ENCODE peak calls at places on chromosomes 16 and 17, in seven cellular contexts. Y is naive thymus-derived CD4-positive, alpha-beta T cell; W is activated CD4-positive, alpha-beta T cell treated with anti-CD3 and anti-CD28 coated beads for 48 hours; B is CD4-positive, CD25-positive, alpha-beta regulatory T cell; R is left ventricle myocardium inferior; O is neuronal stem cell; U is GM12865. A is an unnamed sample.

GRCh38 chr17:45004388-45004787 is 36.3 kb upstream of the C1QL1 start:
- DNase-seq in Y (no peak), W (no peak), B (no peak), R (no peak), O (no peak), U (no peak), A (no peak)

GRCh38 chr16:73066927-73067670 is 19.2 kb upstream of the ZFHX3 start:
- DNase-seq in Y (no peak), W (no peak), B (no peak), R (no peak), O (no peak), U (no peak), A (no peak)

GRCh38 chr17:40542562-40543411 is 22.5 kb downstream of the CCR7 start:
- DNase-seq in Y (no peak), W (peak), B (no peak), R (peak), O (no peak), U (peak), A (no peak)

GRCh38 chr17:19336938-19337711 is 25.4 kb downstream of the B9D1 start:
- DNase-seq in Y (no peak), W (no peak), B (no peak), R (peak), O (no peak), U (no peak), A (no peak)

GRCh38 chr16:59540621-59541020 is 806.5 kb upstream of the GOT2 start:
- DNase-seq in Y (no peak), W (no peak), B (no peak), R (no peak), O (no peak), U (no peak), A (no peak)

GRCh38 chr17:58360664-58361063 is 8.7 kb upstream of the SUPT4H1 start:
- DNase-seq in Y (no peak), W (no peak), B (no peak), R (no peak), O (no peak), U (no peak), A (no peak)

GRCh38 chr16:50245417-50246298 is 20.7 kb upstream of the ADCY7 start:
- DNase-seq in Y (peak), W (peak), B (peak), R (no peak), O (no peak), U (peak), A (peak)

GRCh38 chr16:75244844-75245758 is 6.3 kb downstream of the BCAR1 start:
- DNase-seq in Y (no peak), W (no peak), B (no peak), R (peak), O (peak), U (peak), A (peak)

GRCh38 chr16:56189990-56190902 is 1.0 kb upstream of the GNAO1 start:
- DNase-seq in Y (no peak), W (no peak), B (no peak), R (no peak), O (peak), U (no peak), A (no peak)

GRCh38 chr17:80956321-80957190 is 35.1 kb upstream of the CHMP6 start:
- DNase-seq in Y (no peak), W (no peak), B (no peak), R (no peak), O (no peak), U (no peak), A (no peak)

GRCh38 chr17:5711344-5711743 is 127.0 kb upstream of the NLRP1 start:
- DNase-seq in Y (no peak), W (no peak), B (no peak), R (no peak), O (peak), U (no peak), A (no peak)

GRCh38 chr16:68332411-68333121 is 21.7 kb downstream of the PRMT7 start:
- DNase-seq in Y (no peak), W (no peak), B (no peak), R (no peak), O (no peak), U (no peak), A (no peak)

GRCh38 chr17:29855686-29856085 is 74.3 kb downstream of the SSH2 start:
- DNase-seq in Y (no peak), W (no peak), B (no peak), R (no peak), O (no peak), U (no peak), A (no peak)

GRCh38 chr17:57993471-57994365 is 5.7 kb upstream of the VEZF1 start:
- DNase-seq in Y (no peak), W (no peak), B (no peak), R (no peak), O (peak), U (peak), A (no peak)

GRCh38 chr16:3401719-3402397 is 843 bp downstream of the ZNF174 start:
- DNase-seq in Y (no peak), W (peak), B (no peak), R (no peak), O (peak), U (peak), A (peak)

A was measured in RKO.